ENCODE peak calls at places on chromosomes 12 and 14, in four cellular contexts. P is adrenal gland, N is MCF 10A, Q is osteoblast. G is an unnamed sample.

GRCh38 chr12:15842106-15842505 is 40.1 kb upstream of the STRAP start:
- DNase-seq in P (no peak), Q (peak), N (peak), G (no peak)

GRCh38 chr12:80702889-80703605 is 4.4 kb upstream of the MYF6 start:
- DNase-seq in N (peak), P (no peak), Q (peak), G (no peak)

GRCh38 chr12:132352896-132353800 is 23.8 kb upstream of the GALNT9 start:
- DNase-seq in P (no peak), Q (no peak), N (no peak), G (no peak)

GRCh38 chr12:52119398-52120254 is 40.1 kb downstream of the SMIM41 start:
- DNase-seq in Q (no peak), N (peak), P (no peak), G (peak)

GRCh38 chr12:114710151-114710550 is 26.2 kb upstream of the TBX3 start:
- DNase-seq in Q (no peak), P (no peak), N (no peak), G (no peak)

GRCh38 chr12:19198272-19198671 is 68.7 kb downstream of the PLEKHA5 start:
- DNase-seq in N (peak), Q (no peak), P (no peak), G (no peak)

GRCh38 chr12:1804545-1805332 is 15.6 kb upstream of the LRTM2 start:
- DNase-seq in N (peak), Q (peak), P (peak), G (peak)

GRCh38 chr14:96139879-96140278 is 64.8 kb upstream of the BDKRB2 start:
- DNase-seq in N (no peak), P (no peak), Q (peak), G (no peak)

GRCh38 chr12:946212-946611 is 3.3 kb downstream of the RAD52 start:
- DNase-seq in Q (no peak), N (no peak), P (no peak), G (no peak)

GRCh38 chr14:75518625-75519024 is 3.6 kb upstream of the BATF start:
- DNase-seq in P (no peak), Q (no peak), N (peak), G (peak)

GRCh38 chr14:104276435-104276834 is 138.0 kb downstream of the KIF26A start:
- DNase-seq in N (no peak), P (no peak), Q (no peak), G (no peak)

GRCh38 chr12:92860521-92860920 is 68.6 kb downstream of the EEA1 start:
- DNase-seq in N (no peak), P (no peak), Q (no peak), G (no peak)

GRCh38 chr12:75437564-75437963 is 43.0 kb upstream of the GLIPR1 start:
- DNase-seq in Q (peak), P (no peak), N (peak), G (no peak)

GRCh38 chr14:34053666-34054065 is 102.8 kb upstream of the EGLN3 start:
- DNase-seq in N (no peak), P (no peak), Q (no peak), G (no peak)

GRCh38 chr14:24054646-24055045 is 2.8 kb downstream of the CARMIL3 start:
- DNase-seq in P (no peak), Q (no peak), N (no peak), G (no peak)

DNA sequence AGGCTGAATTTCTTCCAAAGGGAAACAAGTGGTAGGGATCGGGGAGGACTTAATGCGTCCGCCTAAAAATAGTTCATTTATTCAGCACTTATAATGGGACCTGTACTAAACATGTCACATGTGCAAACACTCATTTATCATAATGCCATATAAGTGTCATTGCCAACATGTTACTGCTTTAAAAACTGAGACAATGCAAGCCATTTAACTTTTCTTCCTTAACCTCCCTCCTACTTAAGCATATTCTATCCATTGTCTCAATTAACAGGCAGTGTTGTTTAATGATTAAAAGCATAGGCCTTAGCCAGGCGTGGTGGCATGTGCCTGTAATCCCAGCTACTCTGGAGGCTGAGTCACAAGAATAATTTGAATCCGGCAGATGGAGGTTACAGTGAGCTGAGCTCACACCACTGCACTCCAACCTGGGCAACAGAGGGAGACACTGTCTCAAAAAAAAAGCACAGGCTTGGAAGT is 13.5 kb upstream of the SCFD1 start:
- DNase-seq in Q (no peak), N (peak), P (no peak), G (no peak)
- TF ChIP-seq CTCF in Q (peak), N (peak), P (peak), G (no peak)

GRCh38 chr12:104909761-104910160 is 48.3 kb downstream of the SLC41A2 start:
- DNase-seq in N (peak), Q (peak), P (no peak), G (no peak)
- TF ChIP-seq CTCF in N (no peak), Q (no peak), P (no peak), G (no peak)

DNA sequence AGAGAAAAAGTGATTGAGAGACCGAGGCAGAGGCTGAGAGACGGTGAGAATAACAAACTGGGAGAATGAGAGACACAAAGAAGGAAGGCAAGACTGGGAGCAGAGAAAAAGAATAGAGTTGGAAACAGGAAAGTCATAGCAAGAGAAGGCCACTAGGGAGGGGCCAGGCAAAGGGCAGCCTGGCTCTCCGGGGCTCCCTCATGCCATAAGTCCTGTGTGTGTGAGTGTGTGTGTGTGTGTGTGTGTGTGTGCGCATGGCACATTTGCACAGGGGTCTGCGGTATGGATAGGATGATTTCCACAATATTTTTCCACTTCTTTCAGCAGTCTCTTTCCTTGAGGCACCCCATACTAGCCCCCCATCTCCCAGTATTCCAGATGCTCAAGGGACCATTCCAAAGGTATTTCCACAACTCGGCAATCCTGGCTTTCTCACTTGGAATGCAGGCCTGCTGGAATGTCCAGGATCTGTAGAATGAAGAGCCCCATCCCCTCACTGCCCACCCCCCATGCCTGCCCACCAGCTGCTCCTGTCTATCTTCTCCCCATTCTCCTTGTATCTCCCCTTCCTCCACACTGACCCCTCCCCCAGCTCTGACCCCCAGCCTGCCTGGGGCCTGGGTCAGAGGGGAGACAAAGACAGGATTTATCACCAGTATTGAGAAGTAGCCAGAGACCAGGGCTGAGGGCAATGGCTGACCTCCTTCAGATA is 9.0 kb downstream of the GPR84 start:
- DNase-seq in Q (no peak), P (no peak), N (no peak), G (no peak)
- TF ChIP-seq CTCF in Q (no peak), P (no peak), N (no peak), G (no peak)

GRCh38 chr12:77865178-77865577 is 34.5 kb downstream of the NAV3 start:
- DNase-seq in Q (peak), P (no peak), N (no peak), G (no peak)
- TF ChIP-seq CTCF in Q (no peak), P (no peak), N (no peak), G (no peak)

DNA sequence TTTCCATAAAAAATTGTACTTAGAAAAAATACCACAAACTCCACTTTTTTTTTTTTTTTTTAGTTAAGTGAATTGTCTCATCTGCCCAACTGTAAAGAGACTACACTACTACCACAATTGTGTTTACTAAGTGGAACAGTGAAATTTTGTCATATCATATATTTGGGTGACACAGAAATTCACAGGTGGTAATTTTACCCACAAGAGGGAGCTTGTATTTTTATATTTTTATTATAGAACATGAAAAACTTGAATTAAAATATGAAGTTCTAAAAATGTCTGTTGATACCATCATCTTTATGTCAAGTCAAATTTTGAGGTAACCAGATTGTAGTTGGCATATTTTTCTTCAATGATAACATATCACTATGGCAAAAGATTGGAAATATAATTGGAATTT is 329.4 kb upstream of the SOX5 start:
- DNase-seq in P (no peak), N (no peak), Q (no peak), G (no peak)
- TF ChIP-seq CTCF in P (no peak), N (no peak), Q (no peak), G (no peak)

GRCh38 chr12:54824402-54824801 is 29.9 kb upstream of the MUCL1 start:
- DNase-seq in P (no peak), Q (no peak), N (no peak), G (no peak)
- TF ChIP-seq CTCF in P (no peak), Q (no peak), N (peak), G (no peak)

GRCh38 chr12:124567673-124568373 is 411 bp upstream of the NCOR2 start:
- DNase-seq in N (peak), P (peak), Q (peak), G (peak)
- TF ChIP-seq CTCF in N (no peak), P (no peak), Q (no peak), G (no peak)

GRCh38 chr12:113232787-113233585 is 11.7 kb downstream of the TPCN1 start:
- DNase-seq in P (peak), N (peak), Q (peak), G (peak)
- TF ChIP-seq CTCF in P (peak), N (no peak), Q (no peak), G (peak)

G was measured in GM20000.